ENCODE peak calls at places on chromosomes 1 and 21, in seven cellular contexts. T is right atrium auricular region; F is CD4-positive, alpha-beta T cell; W is AG04450; C is glutamatergic neuron; G is Peyer's patch; R is breast epithelium. I is an unnamed sample.

GRCh38 chr1:230375795-230376194 is 50.3 kb downstream of the PGBD5 start:
- DNase-seq in C (no peak), T (peak; percentile 60), F (no peak), R (no peak), W (no peak), G (no peak), I (no peak)

GRCh38 chr1:232108598-232108997 is 482.0 kb downstream of the DISC1 start:
- DNase-seq in C (no peak), F (no peak), G (no peak), W (no peak), R (no peak), T (no peak), I (no peak)

GRCh38 chr1:224106568-224107281 is 7.2 kb upstream of the FBXO28 start:
- DNase-seq in G (no peak), R (peak; percentile 51), C (no peak), W (no peak), T (no peak), F (peak; percentile 3), I (peak; percentile 55)

GRCh38 chr1:56434659-56435202 is 144.6 kb downstream of the PLPP3 start:
- DNase-seq in G (no peak), F (no peak), C (no peak), W (no peak), T (no peak), R (no peak), I (no peak)

GRCh38 chr1:59638172-59638800 is 176.5 kb upstream of the HOOK1 start:
- DNase-seq in R (no peak), F (no peak), T (no peak), G (no peak), W (peak; percentile 62), C (no peak), I (no peak)

GRCh38 chr1:31297273-31298247 is 728 bp downstream of the ZCCHC17 start:
- DNase-seq in C (peak; percentile 24), W (no peak), T (no peak), G (no peak), R (no peak), F (no peak), I (no peak)

GRCh38 chr1:116504308-116505156 is 66.3 kb downstream of the CD58 start:
- DNase-seq in W (no peak), G (peak; percentile 83), T (peak; percentile 80), C (no peak), R (peak; percentile 62), F (peak; percentile 67), I (peak; percentile 86)

GRCh38 chr1:21659099-21659923 is 9.8 kb downstream of the RAP1GAP start:
- DNase-seq in W (no peak), T (peak; percentile 84), R (peak; percentile 68), F (peak; percentile 86), G (peak; percentile 61), C (peak; percentile 82), I (peak; percentile 98)

GRCh38 chr21:43359081-43359822 is 67.7 kb downstream of the SIK1 start:
- DNase-seq in F (no peak), T (no peak), W (no peak), G (no peak), R (no peak), C (peak; percentile 11), I (no peak)

GRCh38 chr1:172342584-172343245 is 77.8 kb upstream of the C1orf105 start:
- DNase-seq in C (no peak), T (no peak), G (no peak), W (no peak), R (no peak), F (no peak), I (peak; percentile 12)

GRCh38 chr21:38965241-38965640 is 159.5 kb downstream of the ETS2 start:
- DNase-seq in T (no peak), F (no peak), R (no peak), C (no peak), W (no peak), G (no peak), I (no peak)

GRCh38 chr1:115237507-115237906 is 100.5 kb downstream of the NGF start:
- DNase-seq in F (no peak), T (no peak), R (no peak), W (no peak), G (no peak), C (no peak), I (no peak)

GRCh38 chr1:232578681-232579195 is 51.2 kb downstream of the SIPA1L2 start:
- DNase-seq in R (no peak), W (no peak), C (no peak), T (no peak), G (no peak), F (no peak), I (no peak)

GRCh38 chr1:160631983-160632625 is 14.7 kb downstream of the SLAMF1 start:
- DNase-seq in T (no peak), C (no peak), G (no peak), F (no peak), W (no peak), R (no peak), I (no peak)
- TF ChIP-seq CTCF in T (no peak), C (no peak), G (no peak), F (no peak), W (no peak), R (no peak), I (no peak)

GRCh38 chr1:32480761-32481160 is 15.9 kb downstream of the ZBTB8B start:
- DNase-seq in G (no peak), C (no peak), R (no peak), W (no peak), F (no peak), T (no peak), I (no peak)
- TF ChIP-seq CTCF in G (no peak), C (no peak), R (no peak), W (no peak), F (no peak), T (no peak), I (no peak)

GRCh38 chr1:53328490-53329182 is 766 bp upstream of the LRP8 start:
- DNase-seq in F (no peak), W (no peak), R (no peak), C (no peak), G (peak; percentile 34), T (no peak), I (no peak)
- TF ChIP-seq CTCF in F (no peak), W (no peak), R (no peak), C (peak; percentile 45), G (no peak), T (no peak), I (peak; percentile 29)

GRCh38 chr1:1039145-1039910 is 19.4 kb downstream of the AGRN start:
- DNase-seq in W (no peak), C (no peak), G (no peak), T (no peak), R (no peak), F (no peak), I (peak; percentile 61)

GRCh38 chr1:1038694-1039093 is 18.8 kb downstream of the AGRN start:
- DNase-seq in T (no peak), C (no peak), G (peak; percentile 60), W (no peak), F (no peak), R (no peak), I (peak; percentile 79)

GRCh38 chr1:1041092-1041503 is 21.2 kb downstream of the AGRN start:
- DNase-seq in T (no peak), C (no peak), F (no peak), G (no peak), R (no peak), W (no peak), I (no peak)

GRCh38 chr1:1041873-1042272 is 22.0 kb downstream of the AGRN start:
- DNase-seq in W (no peak), R (no peak), C (no peak), F (no peak), T (no peak), G (no peak), I (no peak)

DNA sequence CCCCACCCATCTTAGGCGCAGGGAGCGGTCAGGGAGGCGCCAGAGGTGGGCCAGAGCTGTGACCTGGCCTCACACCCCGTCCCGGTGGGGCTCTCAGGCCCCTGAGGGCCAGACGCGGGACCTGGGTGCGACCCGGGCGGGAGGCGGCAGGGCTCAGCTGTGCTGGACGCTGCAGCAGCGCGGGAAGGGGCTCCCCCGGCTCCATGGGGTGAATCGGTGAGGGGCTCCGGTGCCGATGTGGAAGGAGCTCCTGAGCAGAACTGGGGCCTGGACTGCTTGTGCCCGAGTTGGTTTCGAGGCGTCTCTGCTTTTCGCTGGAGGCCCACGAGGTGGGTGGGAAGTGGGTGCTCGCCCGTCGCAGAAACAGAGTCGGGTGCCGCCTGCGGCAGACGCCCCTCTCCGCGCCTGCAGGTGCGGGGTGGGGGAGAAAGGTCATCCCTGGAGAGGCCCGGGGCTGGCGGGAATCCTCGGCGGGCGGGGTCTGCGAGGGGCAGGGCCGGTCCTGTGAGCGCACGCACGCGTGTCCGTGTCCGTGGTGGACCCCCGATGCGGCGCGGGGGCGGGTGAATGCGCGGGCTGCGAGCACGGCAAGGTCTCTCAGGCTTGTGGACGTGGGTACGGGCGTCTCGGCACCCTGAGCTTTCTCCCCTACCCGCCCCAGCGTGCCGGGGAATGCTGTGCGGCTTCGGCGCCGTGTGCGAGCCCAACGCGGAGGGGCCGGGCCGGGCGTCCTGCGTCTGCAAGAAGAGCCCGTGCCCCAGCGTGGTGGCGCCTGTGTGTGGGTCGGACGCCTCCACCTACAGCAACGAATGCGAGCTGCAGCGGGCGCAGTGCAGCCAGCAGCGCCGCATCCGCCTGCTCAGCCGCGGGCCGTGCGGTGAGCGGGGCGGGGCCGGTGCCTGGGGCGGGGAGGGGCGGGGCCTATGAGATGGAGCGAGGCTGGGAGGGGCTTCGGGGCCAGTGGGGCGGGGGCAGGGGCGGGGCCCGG is 20.4 kb downstream of the AGRN start:
- DNase-seq in W (peak; percentile 66), G (peak; percentile 71), R (peak; percentile 41), C (peak; percentile 85), F (peak; percentile 79), T (peak; percentile 63), I (peak; percentile 97)
- TF ChIP-seq CTCF in W (peak; percentile 21), G (peak; percentile 39), R (no peak), C (no peak), F (no peak), T (peak; percentile 33), I (peak; percentile 0)

GRCh38 chr1:112888630-112889029 is 67.4 kb downstream of the SLC16A1 start:
- DNase-seq in T (peak; percentile 18), G (no peak), C (no peak), W (no peak), F (no peak), R (no peak), I (no peak)

GRCh38 chr1:112882271-112882744 is 73.7 kb downstream of the SLC16A1 start:
- DNase-seq in F (no peak), C (no peak), R (no peak), T (no peak), G (no peak), W (no peak), I (no peak)

GRCh38 chr1:112889052-112889451 is 66.9 kb downstream of the SLC16A1 start:
- DNase-seq in T (peak; percentile 5), F (no peak), G (no peak), C (no peak), R (no peak), W (no peak), I (no peak)

GRCh38 chr1:112893288-112894009 is 62.5 kb downstream of the SLC16A1 start:
- DNase-seq in F (no peak), G (no peak), R (no peak), W (no peak), T (no peak), C (no peak), I (no peak)

DNA sequence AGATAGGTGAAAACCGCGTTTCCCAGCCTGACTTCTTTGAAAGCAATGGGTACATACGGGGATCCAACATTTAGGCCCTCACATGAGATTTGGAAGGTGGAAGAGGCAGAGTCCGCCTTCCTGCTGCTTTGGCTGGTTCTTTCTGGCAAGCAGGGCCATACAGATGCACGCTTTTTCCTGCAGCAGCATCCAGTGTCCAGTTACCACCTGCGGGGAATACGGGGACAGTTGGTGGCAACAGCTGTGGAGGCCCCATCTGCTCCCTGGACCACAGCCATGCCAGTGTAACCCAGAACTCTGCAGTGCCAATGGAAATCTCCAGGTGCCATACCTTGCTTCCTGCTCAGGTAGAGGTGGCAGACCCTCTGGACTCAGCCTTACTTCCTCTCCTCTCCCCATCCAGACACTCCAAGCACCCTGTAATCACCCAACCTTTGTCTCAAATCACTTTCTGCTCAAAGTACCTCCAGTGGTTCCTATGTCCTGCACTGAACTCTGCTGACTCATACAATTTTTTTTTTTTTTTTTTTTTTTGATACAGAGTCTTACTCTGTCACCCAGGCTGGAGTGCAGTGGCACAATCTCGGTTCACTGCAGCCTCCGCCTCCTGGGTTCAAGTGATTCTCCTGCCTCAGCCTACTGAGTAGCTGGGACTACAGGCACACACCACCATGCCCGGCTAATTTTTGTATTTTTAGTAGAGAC is 68.2 kb downstream of the SLC16A1 start:
- DNase-seq in R (no peak), F (no peak), G (no peak), C (no peak), T (no peak), W (no peak), I (no peak)
- TF ChIP-seq CTCF in R (no peak), F (no peak), G (no peak), C (no peak), T (no peak), W (no peak), I (no peak)

I was measured in GM13976.